ENCODE peak calls at places on chromosome 19, in five cellular contexts. L is neural progenitor cell, I is H9, E is mesenchymal stem cell, G is HepG2. D is an unnamed sample.

GRCh38 chr19:48244289-48244688 is 11.4 kb downstream of the CARD8 start:
- DNase-seq in L (no peak), I (no peak), E (no peak), G (no peak), D (no peak)

GRCh38 chr19:40609561-40610395 is 8.6 kb downstream of the LTBP4 start:
- DNase-seq in L (peak), I (peak), E (peak), G (peak), D (peak)

GRCh38 chr19:17860993-17861360 is 1.3 kb downstream of the RPL18A start:
- DNase-seq in L (no peak), I (no peak), E (peak), G (no peak), D (no peak)

GRCh38 chr19:43316591-43317319 is 36.7 kb upstream of the CD177 start:
- DNase-seq in L (peak), I (peak), E (no peak), G (peak), D (peak)

GRCh38 chr19:48469056-48469881 is at the start of gene CYTH2:
- DNase-seq in L (peak), I (peak), E (peak), G (peak), D (peak)

GRCh38 chr19:18879579-18880373 is 16.2 kb downstream of the CERS1 start:
- DNase-seq in L (peak), I (peak), E (no peak), G (no peak), D (no peak)

GRCh38 chr19:17847538-17848366 is at the start of gene JAK3:
- DNase-seq in L (peak), I (peak), E (peak), G (peak), D (no peak)

GRCh38 chr19:14072535-14073231 is at the start of gene MISP3:
- DNase-seq in L (peak), I (no peak), E (peak), G (no peak), D (peak)

GRCh38 chr19:50896591-50897190 is 14.5 kb downstream of the KLK4 start:
- DNase-seq in L (no peak), I (no peak), E (peak), G (peak), D (peak)

GRCh38 chr19:14686411-14686810 is 3.4 kb upstream of the ZNF333 start:
- DNase-seq in L (peak), I (no peak), E (peak), G (peak), D (no peak)

GRCh38 chr19:19900574-19901444 is at the start of gene ZNF93:
- DNase-seq in L (peak), I (peak), E (peak), G (peak), D (peak)

GRCh38 chr19:14021474-14021873 is 6.5 kb upstream of the RLN3 start:
- DNase-seq in L (peak), I (peak), E (no peak), G (no peak), D (no peak)

GRCh38 chr19:9406798-9407352 is 28.5 kb downstream of the ZNF266 start:
- DNase-seq in L (no peak), I (no peak), E (no peak), G (no peak), D (peak)

GRCh38 chr19:2055871-2056809 is 5.1 kb upstream of the MKNK2 start:
- DNase-seq in L (no peak), I (no peak), E (peak), G (no peak), D (peak)

GRCh38 chr19:16877581-16877980 is 11.2 kb upstream of the F2RL3 start:
- DNase-seq in L (no peak), I (no peak), E (no peak), G (no peak), D (peak)

GRCh38 chr19:17775245-17775927 is 19.6 kb upstream of the B3GNT3 start:
- DNase-seq in L (peak), I (peak), E (peak), G (peak), D (no peak)

GRCh38 chr19:18478545-18479311 is 40.8 kb upstream of the ISYNA1 start:
- DNase-seq in L (no peak), I (no peak), E (peak), G (peak), D (peak)

GRCh38 chr19:6276447-6276846 is 3.3 kb downstream of the MLLT1 start:
- DNase-seq in L (no peak), I (no peak), E (peak), G (no peak), D (peak)

GRCh38 chr19:10544753-10545251 is 1.1 kb downstream of the ATG4D start:
- DNase-seq in L (peak), I (no peak), E (no peak), G (no peak), D (no peak)

GRCh38 chr19:49840321-49840720 is 10.6 kb upstream of the PTOV1 start:
- DNase-seq in L (no peak), I (no peak), E (no peak), G (no peak), D (no peak)

GRCh38 chr19:51127755-51128154 is 3.0 kb downstream of the SIGLEC9 start:
- DNase-seq in L (no peak), I (no peak), E (peak), G (no peak), D (no peak)

GRCh38 chr19:28705008-28705407 is 507.9 kb downstream of the UQCRFS1 start:
- DNase-seq in L (peak), I (no peak), E (peak), G (peak), D (peak)

DNA sequence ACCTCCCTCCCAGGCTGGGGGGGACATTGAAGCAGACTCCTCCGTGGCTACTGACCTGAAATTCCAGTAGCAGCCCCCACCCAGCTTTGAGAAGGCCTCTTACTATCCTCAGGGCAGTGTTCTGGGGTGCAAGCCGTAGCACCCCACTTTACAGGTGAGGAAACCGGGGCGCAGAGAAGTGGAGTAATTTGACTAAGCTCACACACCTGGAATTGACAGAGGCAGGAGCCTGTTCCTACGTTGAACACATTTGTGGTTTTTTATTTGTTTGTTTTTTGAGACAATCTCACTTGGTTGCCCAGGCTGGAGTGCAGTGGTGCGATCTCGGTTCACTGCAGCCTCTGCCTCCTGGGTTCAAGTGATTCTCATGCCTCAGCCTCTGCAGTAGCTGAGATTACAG is 14.6 kb upstream of the S1PR4 start:
- DNase-seq in L (no peak), I (no peak), E (no peak), G (no peak), D (no peak)
- H2AFZ ChIP-seq in L (peak), I (no peak), E (no peak), G (no peak), D (no peak)

DNA sequence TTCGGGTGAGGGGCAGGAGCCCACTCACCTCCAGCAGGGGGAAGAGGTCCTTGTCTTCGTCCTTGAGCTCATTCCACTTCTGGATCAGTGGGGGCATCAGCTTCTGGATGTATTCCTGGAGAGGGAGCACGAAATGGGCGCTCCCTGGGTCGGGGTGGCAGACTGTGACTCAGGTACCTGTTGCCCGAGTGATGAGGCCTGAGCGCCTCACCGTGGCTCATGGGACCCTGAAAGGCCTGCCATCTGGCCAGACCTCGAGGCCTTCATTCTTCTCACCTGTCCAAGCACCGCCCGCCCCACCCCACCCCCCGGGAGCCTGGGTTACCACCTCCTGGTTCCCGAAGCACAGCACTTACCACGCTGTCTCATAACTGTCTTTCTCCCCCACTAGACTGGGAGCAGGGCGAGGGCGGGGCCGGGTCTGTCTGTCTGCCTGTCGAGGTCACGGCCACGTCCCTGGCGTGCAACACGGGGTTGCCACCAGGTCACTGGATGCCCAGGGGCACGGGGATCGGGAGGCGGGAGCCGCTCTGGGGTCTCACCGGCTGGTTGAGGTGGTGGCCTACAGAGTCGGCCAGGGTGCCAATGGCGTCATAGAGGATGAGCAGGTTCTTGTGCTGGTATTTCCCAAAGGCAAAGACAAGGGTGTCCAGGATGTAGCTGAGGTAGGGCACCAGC is 9.4 kb upstream of the FBXW9 start:
- DNase-seq in L (no peak), I (no peak), E (no peak), G (no peak), D (no peak)
- H3K9ac ChIP-seq in L (no peak), I (no peak), E (no peak), G (no peak), D (no peak)

GRCh38 chr19:11678504-11678903 is 60.2 kb downstream of the ZNF823 start:
- DNase-seq in L (no peak), I (no peak), E (no peak), G (no peak), D (no peak)

GRCh38 chr19:11684987-11685675 is 53.6 kb downstream of the ZNF823 start:
- DNase-seq in L (no peak), I (no peak), E (no peak), G (peak), D (no peak)

GRCh38 chr19:11675569-11675968 is 63.2 kb downstream of the ZNF823 start:
- DNase-seq in L (no peak), I (no peak), E (no peak), G (no peak), D (no peak)

GRCh38 chr19:11685676-11686650 is 52.8 kb downstream of the ZNF823 start:
- DNase-seq in L (no peak), I (no peak), E (no peak), G (no peak), D (no peak)

DNA sequence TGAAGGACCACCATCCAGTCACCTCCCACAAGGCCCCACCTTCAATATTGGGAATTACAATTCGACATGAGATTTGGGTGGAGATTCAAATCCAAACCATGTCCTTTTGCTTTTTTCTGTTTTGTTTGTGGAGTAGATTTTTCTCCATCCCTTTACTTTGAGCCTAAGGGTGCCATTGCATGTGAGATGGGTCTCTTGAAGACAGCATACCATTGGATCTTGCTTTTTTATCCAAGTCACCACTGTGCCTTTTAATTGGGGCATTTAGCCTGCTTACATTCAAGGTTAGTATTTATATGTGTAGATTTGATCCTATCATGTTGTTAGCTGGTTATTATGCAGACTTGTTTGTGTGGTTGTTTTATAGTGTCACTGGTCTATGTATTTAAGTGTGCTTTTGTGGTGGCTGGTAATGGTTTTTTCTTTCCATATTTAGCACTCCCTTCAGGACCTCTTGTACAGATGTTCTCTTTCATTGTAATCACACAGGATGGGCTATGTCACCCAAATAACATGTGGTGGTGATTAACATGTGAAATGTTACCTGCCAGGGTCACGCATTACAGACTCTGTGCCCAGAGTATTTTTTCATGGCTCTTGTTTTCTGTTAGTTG is 58.0 kb downstream of the ZNF823 start:
- DNase-seq in L (no peak), I (no peak), E (no peak), G (no peak), D (no peak)
- H2AFZ ChIP-seq in L (no peak), I (no peak), E (no peak), G (no peak), D (no peak)

GRCh38 chr19:35786299-35787160 is 11.2 kb downstream of the ARHGAP33 start:
- DNase-seq in L (no peak), I (no peak), E (no peak), G (no peak), D (no peak)

GRCh38 chr19:35783469-35784400 is 8.4 kb downstream of the ARHGAP33 start:
- DNase-seq in L (no peak), I (peak), E (no peak), G (no peak), D (no peak)

GRCh38 chr19:35787227-35787799 is 11.9 kb downstream of the ARHGAP33 start:
- DNase-seq in L (no peak), I (no peak), E (no peak), G (no peak), D (no peak)

GRCh38 chr19:35784401-35785086 is 9.2 kb downstream of the ARHGAP33 start:
- DNase-seq in L (peak), I (peak), E (no peak), G (no peak), D (no peak)

GRCh38 chr19:35785087-35785627 is 9.8 kb downstream of the ARHGAP33 start:
- DNase-seq in L (no peak), I (no peak), E (no peak), G (no peak), D (no peak)
- H3K9ac ChIP-seq in L (no peak), I (peak), E (no peak), G (no peak), D (no peak)

DNA sequence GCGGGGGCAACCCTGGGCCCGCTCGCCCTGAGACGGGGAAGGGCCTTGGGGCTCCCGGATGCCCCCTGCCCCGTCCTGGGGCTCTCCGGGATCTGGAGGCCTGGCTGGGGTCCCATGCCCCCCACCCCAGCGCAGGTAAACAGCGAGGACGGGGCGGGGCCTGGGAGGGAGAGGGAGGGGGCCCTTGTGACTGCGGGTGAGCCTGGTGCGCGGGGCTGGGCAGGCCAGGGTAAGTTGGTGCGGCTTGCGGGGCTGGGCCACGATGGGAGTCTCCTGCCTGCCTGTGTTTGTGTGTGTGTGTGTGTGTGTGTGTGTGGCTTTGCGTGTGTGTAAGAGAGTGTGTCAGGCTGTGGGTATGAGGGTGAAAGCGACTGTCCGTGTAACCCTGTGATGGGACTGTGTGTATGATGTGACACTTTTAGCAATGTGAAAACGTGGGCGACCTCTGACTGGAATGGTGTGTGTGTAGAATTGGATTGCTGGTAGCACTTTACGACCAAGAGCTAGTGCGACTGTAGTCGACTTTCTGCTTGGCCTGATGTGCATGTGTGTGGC is 426 bp downstream of the KLC3 start:
- DNase-seq in L (peak), I (peak), E (peak), G (no peak), D (no peak)
- H2AFZ ChIP-seq in L (no peak), I (no peak), E (no peak), G (no peak), D (no peak)

GRCh38 chr19:34996978-34997640 is 3.0 kb upstream of the GRAMD1A start:
- DNase-seq in L (no peak), I (no peak), E (no peak), G (peak), D (no peak)

GRCh38 chr19:35000647-35001501 is 751 bp downstream of the GRAMD1A start:
- DNase-seq in L (peak), I (peak), E (peak), G (peak), D (peak)

GRCh38 chr19:35000338-35000646 is 169 bp downstream of the GRAMD1A start:
- DNase-seq in L (no peak), I (no peak), E (no peak), G (no peak), D (no peak)

GRCh38 chr19:34999498-35000337 is at the start of gene GRAMD1A:
- DNase-seq in L (peak), I (peak), E (peak), G (peak), D (peak)

DNA sequence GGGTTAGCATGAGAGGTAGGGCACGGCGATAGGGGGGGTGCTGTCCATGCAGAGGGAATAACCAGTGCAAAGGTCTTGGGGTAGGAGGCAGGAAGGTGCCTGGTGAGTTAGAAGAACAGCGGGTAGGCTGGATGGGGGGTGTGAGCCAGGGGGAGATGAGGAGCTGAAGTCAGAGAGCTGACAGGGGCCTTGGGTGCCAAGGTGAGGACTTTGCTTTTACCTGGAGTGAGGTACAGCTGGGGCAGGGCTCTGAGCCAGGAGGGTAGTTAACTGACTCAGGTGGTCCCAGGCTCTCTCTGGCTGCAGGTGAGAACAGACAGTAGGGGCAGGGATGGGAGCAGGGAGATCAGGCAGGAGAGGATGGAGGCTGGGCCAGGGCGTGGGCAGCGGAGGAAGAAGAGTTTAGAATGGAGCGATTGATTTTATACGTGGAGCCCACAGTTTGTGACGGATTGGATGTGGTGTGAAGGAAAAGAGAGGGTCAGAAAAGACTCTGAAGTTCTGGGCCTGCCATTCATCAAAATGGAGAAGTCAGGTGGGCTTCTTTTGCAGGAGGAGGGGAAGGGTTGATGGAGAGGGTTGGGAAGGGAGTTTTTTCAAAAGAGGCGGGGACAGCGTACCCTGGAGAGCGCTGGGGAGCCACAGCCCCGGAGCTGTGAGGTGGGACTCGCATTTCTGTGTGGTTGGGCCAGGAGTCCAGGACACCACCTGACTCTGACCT is 1.2 kb upstream of the GRAMD1A start:
- DNase-seq in L (no peak), I (peak), E (no peak), G (peak), D (no peak)
- H3K9ac ChIP-seq in L (no peak), I (no peak), E (peak), G (peak), D (peak)